ENCODE peak calls at places on chromosomes 4 and X, in six cellular contexts. U is GM04504; X is esophagus squamous epithelium; L is activated naive CD4-positive, alpha-beta T cell treated with anti-CD3 and anti-CD28 coated beads, Interleukin-2, amount 10 ng/mL, durations not matched to agents 7 days and 5 days; K is midbrain; F is HS-27A. T is an unnamed sample.

GRCh38 chrX:80648023-80648422 is 161.7 kb downstream of the BRWD3 start:
- DNase-seq in X (no peak), F (no peak), K (peak), U (no peak), L (no peak), T (peak)

GRCh38 chrX:64894454-64895038 is 81.7 kb downstream of the ZC4H2 start:
- DNase-seq in K (no peak), X (no peak), L (peak), U (peak), F (no peak), T (peak)

GRCh38 chr4:6198768-6199343 is 1.5 kb downstream of the JAKMIP1 start:
- DNase-seq in L (peak), F (no peak), X (no peak), K (no peak), U (no peak), T (no peak)

GRCh38 chr4:169079942-169080827 is 70.1 kb upstream of the CBR4 start:
- DNase-seq in F (no peak), X (no peak), L (no peak), U (no peak), K (peak), T (peak)

GRCh38 chr4:98653006-98653405 is 5.4 kb downstream of the TSPAN5 start:
- DNase-seq in U (peak), K (no peak), F (no peak), L (no peak), X (no peak), T (no peak)

GRCh38 chr4:113684534-113685091 is 76.9 kb downstream of the CAMK2D start:
- DNase-seq in U (peak), L (no peak), K (peak), X (no peak), F (no peak), T (peak)

GRCh38 chr4:4803904-4804296 is 55.6 kb upstream of the MSX1 start:
- DNase-seq in X (no peak), L (no peak), U (no peak), K (no peak), F (no peak), T (no peak)

GRCh38 chrX:139203681-139204575 is 326.6 kb upstream of the F9 start:
- DNase-seq in L (no peak), X (no peak), U (no peak), K (no peak), F (no peak), T (peak)

GRCh38 chr4:18390655-18391369 is 369.3 kb upstream of the LCORL start:
- DNase-seq in X (no peak), F (no peak), U (no peak), L (no peak), K (no peak), T (no peak)

GRCh38 chr4:1196421-1197183 is 24.2 kb upstream of the SPON2 start:
- DNase-seq in K (no peak), U (no peak), L (no peak), F (no peak), X (no peak), T (no peak)

GRCh38 chr4:78220283-78220682 is 163.2 kb downstream of the FRAS1 start:
- DNase-seq in L (no peak), X (no peak), U (no peak), K (no peak), F (no peak), T (no peak)